ENCODE peak calls at places on chromosomes 5 and 9, in nine cellular contexts. E is Kasumi-1; C is small intestine; N is activated T-helper 1 cell treated with anti-CD3 and anti-CD28 coated beads, Interleukin-2, amount 50 U/mL, for 16 hours; V is transverse colon; W is heart right ventricle; B is activated T-cell treated with anti-CD3 and anti-CD28 coated beads, Interleukin-2, amount 50 U/mL, for 24 hours; U is astrocyte of the spinal cord; D is EL. O is an unnamed sample.

GRCh38 chr5:174827521-174827920 is 103.1 kb downstream of the MSX2 start:
- DNase-seq in U (peak), D (peak), N (no peak), E (no peak), C (no peak), W (no peak), B (no peak), V (no peak), O (no peak)

GRCh38 chr5:7348168-7348802 is 47.7 kb upstream of the ADCY2 start:
- DNase-seq in D (no peak), U (no peak), V (no peak), W (no peak), B (no peak), C (no peak), E (no peak), N (no peak), O (no peak)

GRCh38 chr9:4425358-4426045 is 64.8 kb upstream of the SLC1A1 start:
- DNase-seq in B (no peak), U (no peak), C (peak), D (no peak), E (no peak), N (no peak), V (no peak), W (no peak), O (no peak)

GRCh38 chr9:89309608-89310485 is 1.1 kb upstream of the CKS2 start:
- DNase-seq in U (no peak), C (peak), E (no peak), V (peak), D (peak), N (no peak), B (no peak), W (no peak), O (no peak)

GRCh38 chr5:168362097-168362885 is 70.8 kb downstream of the WWC1 start:
- DNase-seq in W (no peak), U (no peak), D (no peak), V (no peak), B (no peak), E (no peak), C (peak), N (no peak), O (no peak)

GRCh38 chr9:86454701-86455402 is 100.6 kb upstream of the TUT7 start:
- DNase-seq in N (no peak), C (no peak), U (peak), D (no peak), W (no peak), V (no peak), B (no peak), E (no peak), O (no peak)

GRCh38 chr5:74497706-74498105 is 142.8 kb downstream of the ENC1 start:
- DNase-seq in N (no peak), W (no peak), V (no peak), U (no peak), E (no peak), B (no peak), D (peak), C (no peak), O (no peak)

GRCh38 chr9:126722922-126723806 is 81.7 kb upstream of the ZBTB43 start:
- DNase-seq in E (peak), B (peak), V (peak), N (peak), U (no peak), D (peak), W (peak), C (peak), O (peak)

GRCh38 chr5:97297063-97297715 is 114.1 kb upstream of the RIOK2 start:
- DNase-seq in V (peak), N (no peak), B (no peak), W (no peak), D (peak), E (peak), U (no peak), C (peak), O (peak)

GRCh38 chr5:8944005-8944404 is 601.9 kb downstream of the SEMA5A start:
- DNase-seq in C (no peak), N (no peak), V (no peak), E (no peak), U (no peak), D (peak), W (no peak), B (no peak), O (no peak)

GRCh38 chr5:172278356-172278755 is 5.2 kb downstream of the UBTD2 start:
- DNase-seq in C (no peak), B (no peak), V (no peak), D (no peak), U (no peak), E (no peak), N (no peak), W (no peak), O (no peak)

GRCh38 chr5:113081881-113082546 is 105.4 kb downstream of the DCP2 start:
- DNase-seq in U (peak), W (no peak), N (no peak), E (no peak), B (no peak), V (no peak), D (peak), C (no peak), O (no peak)

GRCh38 chr5:74945561-74946165 is 79.5 kb upstream of the FAM169A start:
- DNase-seq in N (no peak), U (no peak), C (no peak), D (peak), V (no peak), E (no peak), B (peak), W (no peak), O (peak)

GRCh38 chr9:37215456-37216229 is 95.3 kb downstream of the ZCCHC7 start:
- DNase-seq in D (peak), V (no peak), W (no peak), U (no peak), E (no peak), N (no peak), B (no peak), C (no peak), O (no peak)